ENCODE peak calls at places on chromosomes 4 and X, in seven cellular contexts. V is neural crest cell; I is NCI-H1105 treated with DMSO at 0.1 percent for 48 hours; E is stimulated activated CD4-positive, alpha-beta T cell treated with anti-CD3 and anti-CD28 coated beads, Interleukin-4, amount 100 ng/mL, for 24 hours; P is GM12864; F is head of caudate nucleus; Q is SK-MEL-5. J is an unnamed sample.

GRCh38 chrX:29461039-29461438 is 754.3 kb upstream of the MAGEB2 start:
- DNase-seq in V (no peak), I (no peak), Q (no peak), E (no peak), F (no peak), P (no peak), J (no peak)

GRCh38 chr4:169968999-169969398 is 57.2 kb downstream of the MFAP3L start:
- DNase-seq in V (no peak), Q (no peak), P (no peak), F (no peak), E (no peak), I (no peak), J (no peak)

GRCh38 chr4:117637347-117637746 is 396.9 kb upstream of the NDST3 start:
- DNase-seq in I (no peak), F (no peak), E (no peak), V (no peak), P (no peak), Q (no peak), J (no peak)

GRCh38 chr4:114924311-114924710 is 189.1 kb downstream of the NDST4 start:
- DNase-seq in F (no peak), P (no peak), I (no peak), V (no peak), E (no peak), Q (no peak), J (no peak)

GRCh38 chr4:22999419-22999818 is 306.7 kb downstream of the GBA3 start:
- DNase-seq in Q (peak), V (no peak), P (no peak), E (no peak), I (no peak), F (no peak), J (no peak)

GRCh38 chr4:1985287-1985686 is 23.5 kb downstream of the NELFA start:
- DNase-seq in F (peak), I (no peak), Q (no peak), E (no peak), V (no peak), P (no peak), J (no peak)

GRCh38 chr4:122930877-122931276 is 8.5 kb upstream of the NUDT6 start:
- DNase-seq in Q (peak), E (no peak), P (no peak), F (no peak), I (peak), V (no peak), J (no peak)

GRCh38 chr4:100093091-100093866 is 97.0 kb downstream of the DDIT4L start:
- DNase-seq in F (peak), I (peak), Q (peak), E (peak), P (peak), V (peak), J (peak)

GRCh38 chr4:121277194-121278105 is 103.4 kb downstream of the QRFPR start:
- DNase-seq in F (no peak), P (no peak), V (no peak), I (no peak), Q (peak), E (no peak), J (no peak)

GRCh38 chrX:19888419-19888879 is 1.0 kb upstream of the SH3KBP1 start:
- DNase-seq in Q (peak), F (peak), V (no peak), P (no peak), E (peak), I (no peak), J (no peak)

GRCh38 chrX:118420462-118420861 is 74.6 kb downstream of the WDR44 start:
- DNase-seq in Q (no peak), E (no peak), P (no peak), I (no peak), F (no peak), V (no peak), J (no peak)

GRCh38 chr4:181007751-181008150 is 1235.5 kb upstream of the TENM3 start:
- DNase-seq in V (no peak), P (no peak), Q (no peak), F (no peak), E (no peak), I (no peak), J (no peak)

GRCh38 chr4:37446016-37446415 is 201.5 kb downstream of the NWD2 start:
- DNase-seq in I (no peak), F (no peak), E (no peak), P (no peak), Q (peak), V (no peak), J (no peak)

J was measured in heart left ventricle.